ENCODE peak calls at places on chromosomes 13 and 19, in nine cellular contexts. One of them, this sample, is unnamed.
A peak's percentile ranks its signal among the peaks of the same experiment; 100 is the strongest.

GRCh38 chr19:963401-964022 is 20.6 kb upstream of the WDR18 start:
- DNase-seq in NCI-H1105 treated with DMSO at 0.1 percent for 48 hours: no peak
- DNase-seq in GM20000: no peak
- DNase-seq in mammary epithelial cell: no peak
- DNase-seq in ELR: no peak
- DNase-seq in OCI-M1: no peak
- DNase-seq in colonic mucosa: no peak
- DNase-seq in fibroblast of the conjunctiva: no peak
- DNase-seq in T-helper 2 cell: no peak
- DNase-seq in this sample: no peak

GRCh38 chr19:799076-799881 is 2.0 kb downstream of the PTBP1 start:
- DNase-seq in colonic mucosa: no peak
- DNase-seq in NCI-H1105 treated with DMSO at 0.1 percent for 48 hours: no peak
- DNase-seq in mammary epithelial cell: peak; percentile 46
- DNase-seq in GM20000: peak; percentile 38
- DNase-seq in ELR: peak; percentile 59
- DNase-seq in fibroblast of the conjunctiva: no peak
- DNase-seq in T-helper 2 cell: no peak
- DNase-seq in OCI-M1: peak; percentile 25
- DNase-seq in this sample: no peak

GRCh38 chr19:35257113-35257461 is 8.3 kb downstream of the LSR start:
- DNase-seq in GM20000: no peak
- DNase-seq in T-helper 2 cell: no peak
- DNase-seq in OCI-M1: no peak
- DNase-seq in NCI-H1105 treated with DMSO at 0.1 percent for 48 hours: no peak
- DNase-seq in colonic mucosa: no peak
- DNase-seq in mammary epithelial cell: no peak
- DNase-seq in fibroblast of the conjunctiva: no peak
- DNase-seq in ELR: no peak
- DNase-seq in this sample: no peak

GRCh38 chr13:37954191-37954590 is 84.6 kb upstream of the TRPC4 start:
- DNase-seq in GM20000: no peak
- DNase-seq in T-helper 2 cell: no peak
- DNase-seq in colonic mucosa: no peak
- DNase-seq in mammary epithelial cell: peak; percentile 81
- DNase-seq in fibroblast of the conjunctiva: no peak
- DNase-seq in NCI-H1105 treated with DMSO at 0.1 percent for 48 hours: no peak
- DNase-seq in ELR: no peak
- DNase-seq in OCI-M1: no peak
- DNase-seq in this sample: peak; percentile 80

GRCh38 chr19:37955986-37956385 is 49.0 kb downstream of the SIPA1L3 start:
- DNase-seq in OCI-M1: no peak
- DNase-seq in mammary epithelial cell: no peak
- DNase-seq in GM20000: no peak
- DNase-seq in NCI-H1105 treated with DMSO at 0.1 percent for 48 hours: peak; percentile 99
- DNase-seq in T-helper 2 cell: no peak
- DNase-seq in fibroblast of the conjunctiva: no peak
- DNase-seq in colonic mucosa: no peak
- DNase-seq in ELR: no peak
- DNase-seq in this sample: no peak

GRCh38 chr19:30457484-30457883 is 85.3 kb downstream of the ZNF536 start:
- DNase-seq in OCI-M1: no peak
- DNase-seq in ELR: no peak
- DNase-seq in T-helper 2 cell: no peak
- DNase-seq in mammary epithelial cell: no peak
- DNase-seq in colonic mucosa: no peak
- DNase-seq in GM20000: no peak
- DNase-seq in fibroblast of the conjunctiva: no peak
- DNase-seq in NCI-H1105 treated with DMSO at 0.1 percent for 48 hours: no peak
- DNase-seq in this sample: no peak

GRCh38 chr19:16571283-16571682 is 932 bp downstream of the SLC35E1 start:
- DNase-seq in colonic mucosa: no peak
- DNase-seq in NCI-H1105 treated with DMSO at 0.1 percent for 48 hours: no peak
- DNase-seq in ELR: peak; percentile 57
- DNase-seq in T-helper 2 cell: no peak
- DNase-seq in GM20000: no peak
- DNase-seq in mammary epithelial cell: peak; percentile 23
- DNase-seq in fibroblast of the conjunctiva: no peak
- DNase-seq in OCI-M1: peak; percentile 48
- DNase-seq in this sample: no peak

GRCh38 chr19:45677351-45678230 is 9.6 kb downstream of the GIPR start:
- DNase-seq in GM20000: peak; percentile 93
- DNase-seq in OCI-M1: peak; percentile 95
- DNase-seq in ELR: peak; percentile 87
- DNase-seq in fibroblast of the conjunctiva: peak; percentile 62
- DNase-seq in mammary epithelial cell: peak; percentile 63
- DNase-seq in NCI-H1105 treated with DMSO at 0.1 percent for 48 hours: peak; percentile 75
- DNase-seq in T-helper 2 cell: peak; percentile 60
- DNase-seq in colonic mucosa: peak; percentile 96
- DNase-seq in this sample: peak; percentile 92

GRCh38 chr19:23698711-23699520 is 11.9 kb upstream of the ZNF675 start:
- DNase-seq in mammary epithelial cell: peak; percentile 69
- DNase-seq in T-helper 2 cell: no peak
- DNase-seq in ELR: peak; percentile 38
- DNase-seq in NCI-H1105 treated with DMSO at 0.1 percent for 48 hours: peak; percentile 42
- DNase-seq in GM20000: no peak
- DNase-seq in colonic mucosa: peak; percentile 52
- DNase-seq in fibroblast of the conjunctiva: no peak
- DNase-seq in OCI-M1: no peak
- DNase-seq in this sample: peak; percentile 92

GRCh38 chr19:41951686-41952172 is 7.4 kb downstream of the RABAC1 start:
- DNase-seq in mammary epithelial cell: peak; percentile 48
- DNase-seq in colonic mucosa: peak; percentile 91
- DNase-seq in ELR: peak; percentile 71
- DNase-seq in T-helper 2 cell: peak; percentile 60
- DNase-seq in OCI-M1: peak; percentile 91
- DNase-seq in NCI-H1105 treated with DMSO at 0.1 percent for 48 hours: peak; percentile 57
- DNase-seq in GM20000: peak; percentile 85
- DNase-seq in fibroblast of the conjunctiva: peak; percentile 43
- DNase-seq in this sample: peak; percentile 39